ENCODE peak calls at places on chromosomes 2 and 18, in nine cellular contexts. H is psoas muscle, B is pancreas, X is cardiac muscle cell, R is HCT116, N is astrocyte, M is dorsolateral prefrontal cortex, D is breast epithelium, G is GM23338. O is an unnamed sample.

GRCh38 chr2:196587061-196587460 is 52.5 kb upstream of the CCDC150 start:
- DNase-seq in D (no peak), H (no peak), N (no peak), G (no peak), M (no peak), R (no peak), X (no peak), B (no peak), O (no peak)

GRCh38 chr18:54528942-54529376 is 62.1 kb upstream of the DYNAP start:
- DNase-seq in H (no peak), N (no peak), G (peak; percentile 88), B (no peak), X (no peak), D (no peak), M (no peak), R (no peak), O (no peak)

GRCh38 chr18:76736309-76736708 is 86.0 kb upstream of the ZNF236 start:
- DNase-seq in D (no peak), G (no peak), M (no peak), X (no peak), B (no peak), R (no peak), H (no peak), N (no peak), O (no peak)

GRCh38 chr18:58156516-58156915 is 112.5 kb downstream of the NEDD4L start:
- DNase-seq in B (peak; percentile 30), N (no peak), G (no peak), R (no peak), X (no peak), H (no peak), D (no peak), M (no peak), O (no peak)

GRCh38 chr2:106789185-106789584 is 96.8 kb downstream of the ST6GAL2 start:
- DNase-seq in M (no peak), X (no peak), D (no peak), R (no peak), N (no peak), G (peak; percentile 16), H (no peak), B (no peak), O (no peak)

GRCh38 chr2:130319536-130319935 is 23.2 kb upstream of the IMP4 start:
- DNase-seq in H (no peak), N (no peak), B (no peak), R (no peak), G (no peak), D (no peak), M (no peak), X (no peak), O (no peak)

GRCh38 chr2:26043109-26043508 is 9.2 kb downstream of the RAB10 start:
- DNase-seq in H (no peak), R (no peak), N (no peak), G (no peak), X (no peak), M (no peak), D (no peak), B (no peak), O (no peak)

GRCh38 chr2:30217644-30218361 is 13.5 kb upstream of the LBH start:
- DNase-seq in G (peak; percentile 17), B (peak; percentile 92), H (no peak), D (peak; percentile 64), R (peak; percentile 48), X (no peak), M (no peak), N (peak; percentile 10), O (no peak)

GRCh38 chr2:19198376-19198775 is 160.0 kb downstream of the OSR1 start:
- DNase-seq in H (no peak), G (no peak), D (no peak), B (no peak), R (no peak), M (no peak), N (no peak), X (peak; percentile 25), O (no peak)

GRCh38 chr2:28612131-28612812 is 116.4 kb downstream of the PLB1 start:
- DNase-seq in B (peak; percentile 14), M (no peak), N (no peak), G (no peak), D (no peak), H (no peak), R (no peak), X (no peak), O (no peak)

GRCh38 chr2:177772529-177772928 is 300.0 kb downstream of the PDE11A start:
- DNase-seq in N (peak; percentile 13), M (no peak), R (peak; percentile 39), B (no peak), X (peak; percentile 59), G (peak; percentile 70), D (no peak), H (no peak), O (no peak)

GRCh38 chr2:159149786-159150185 is 136.7 kb downstream of the WDSUB1 start:
- DNase-seq in D (no peak), H (no peak), R (no peak), N (no peak), B (no peak), X (no peak), G (no peak), M (no peak), O (no peak)
- H3K27ac ChIP-seq in D (no peak overlapping the region), H (no peak overlapping the region), R (no peak overlapping the region), N (no peak overlapping the region), B (no peak overlapping the region), X (no peak overlapping the region), G (no peak overlapping the region), M (no peak overlapping the region), O (no peak overlapping the region)

GRCh38 chr2:43520919-43521318 is 74.9 kb downstream of the THADA start:
- DNase-seq in B (no peak), R (no peak), N (no peak), X (no peak), G (no peak), M (no peak), H (no peak), D (no peak), O (no peak)

GRCh38 chr2:43518718-43519117 is 77.1 kb downstream of the THADA start:
- DNase-seq in G (no peak), H (no peak), B (no peak), X (no peak), D (no peak), N (no peak), M (no peak), R (no peak), O (no peak)

GRCh38 chr2:43518182-43518581 is 77.7 kb downstream of the THADA start:
- DNase-seq in B (no peak), D (no peak), N (peak; percentile 41), H (no peak), M (no peak), R (no peak), X (peak; percentile 30), G (no peak), O (no peak)

GRCh38 chr2:43521568-43521967 is 74.3 kb downstream of the THADA start:
- DNase-seq in N (no peak), G (no peak), D (no peak), B (no peak), X (no peak), M (no peak), R (no peak), H (no peak), O (no peak)

GRCh38 chr2:43519711-43520221 is 76.1 kb downstream of the THADA start:
- DNase-seq in B (no peak), G (peak; percentile 29), N (peak; percentile 99), M (no peak), R (no peak), D (peak; percentile 87), X (peak; percentile 91), H (no peak), O (no peak)
- H3K27ac ChIP-seq in B (peak overlapping the region; percentile 2), G (no peak overlapping the region), N (peak overlapping the region; percentile 95), M (peak overlapping the region; percentile 62), R (no peak overlapping the region), D (peak overlapping the region; percentile 94), X (no peak overlapping the region), H (peak overlapping the region; percentile 69), O (no peak overlapping the region)

DNA sequence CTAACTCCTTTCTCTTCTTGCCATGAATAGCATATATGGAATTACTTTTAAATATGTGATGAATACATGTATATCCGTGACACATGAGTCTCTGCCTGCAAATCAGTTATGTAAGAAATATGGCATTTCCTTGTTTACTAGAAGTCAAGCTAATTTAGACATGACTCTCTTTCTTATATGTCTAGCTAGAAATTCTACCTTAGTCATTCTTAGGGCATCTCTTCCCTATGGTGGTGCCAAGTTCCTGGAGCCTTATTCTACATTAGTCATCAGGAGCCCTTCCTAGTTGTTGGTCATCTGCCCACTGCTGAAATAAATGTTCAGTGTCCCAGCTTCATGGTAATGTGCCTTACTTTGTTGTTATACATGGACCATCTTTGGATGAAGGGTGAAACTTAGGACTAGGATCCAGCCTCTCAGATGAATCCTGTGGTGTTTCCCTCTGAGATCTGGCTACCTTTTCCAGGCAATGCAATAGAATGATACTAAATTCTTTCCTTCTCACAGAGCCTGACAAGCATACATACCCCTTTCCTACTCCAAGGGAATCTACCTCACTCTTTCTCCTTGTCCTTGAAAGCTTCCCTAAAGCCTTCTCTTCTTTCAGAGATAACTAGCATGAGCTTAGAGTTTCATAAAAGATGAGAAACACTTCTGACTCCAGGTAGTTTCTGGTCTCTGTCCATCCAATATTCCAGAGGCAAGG is 415.3 kb upstream of the VWC2L start:
- DNase-seq in G (no peak), D (no peak), M (no peak), X (peak; percentile 71), B (no peak), H (no peak), R (peak; percentile 63), N (peak; percentile 94), O (no peak)
- H3K27ac ChIP-seq in G (no peak overlapping the region), D (no peak overlapping the region), M (no peak overlapping the region), X (no peak overlapping the region), B (no peak overlapping the region), H (no peak overlapping the region), R (no peak overlapping the region), N (peak overlapping the region; percentile 53), O (no peak overlapping the region)

DNA sequence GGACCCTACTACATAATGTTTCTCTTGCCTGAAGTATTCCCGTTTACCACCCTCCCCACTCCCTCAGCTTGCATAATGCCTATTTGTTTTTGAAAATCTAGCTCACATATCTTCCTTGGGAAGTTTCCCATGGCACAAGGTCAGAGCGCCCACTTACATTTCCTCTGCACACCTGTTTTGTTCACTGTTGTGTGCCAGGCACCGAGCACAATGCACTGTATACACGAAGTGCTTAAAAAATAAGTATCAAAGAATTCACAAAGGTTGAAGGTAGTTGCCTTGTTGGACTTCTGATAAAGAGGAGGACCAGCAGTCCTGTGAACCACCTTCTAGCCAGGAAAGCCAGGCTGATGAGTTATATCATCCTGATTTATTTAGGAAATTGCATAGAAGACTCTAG is 16.8 kb upstream of the RHOB start:
- DNase-seq in M (no peak), N (no peak), G (no peak), D (no peak), X (no peak), B (no peak), H (no peak), R (no peak), O (no peak)
- H3K27ac ChIP-seq in M (no peak overlapping the region), N (no peak overlapping the region), G (no peak overlapping the region), D (no peak overlapping the region), X (no peak overlapping the region), B (no peak overlapping the region), H (peak overlapping the region; percentile 31), R (no peak overlapping the region), O (no peak overlapping the region)